ENCODE peak calls at places on chromosomes 6 and 20, in five cellular contexts. One of them, this sample, is unnamed.

GRCh38 chr6:159079367-159079766 is 34.6 kb upstream of the TAGAP start:
- DNase-seq in GM12865: no peak
- DNase-seq in neural progenitor cell: no peak
- DNase-seq in SK-N-SH: no peak
- DNase-seq in esophagus squamous epithelium: no peak
- DNase-seq in this sample: no peak

GRCh38 chr6:149063443-149063842 is 254.1 kb upstream of the TAB2 start:
- DNase-seq in GM12865: no peak
- DNase-seq in neural progenitor cell: no peak
- DNase-seq in SK-N-SH: no peak
- DNase-seq in esophagus squamous epithelium: no peak
- DNase-seq in this sample: no peak

GRCh38 chr6:166655251-166655650 is 28.2 kb upstream of the RPS6KA2 start:
- DNase-seq in GM12865: no peak
- DNase-seq in esophagus squamous epithelium: no peak
- DNase-seq in neural progenitor cell: no peak
- DNase-seq in SK-N-SH: no peak
- DNase-seq in this sample: no peak

GRCh38 chr6:107665386-107665785 is 158.7 kb downstream of the SCML4 start:
- DNase-seq in SK-N-SH: no peak
- DNase-seq in esophagus squamous epithelium: no peak
- DNase-seq in neural progenitor cell: no peak
- DNase-seq in GM12865: no peak
- DNase-seq in this sample: no peak

GRCh38 chr6:143607959-143608358 is 69.8 kb upstream of the PHACTR2 start:
- DNase-seq in esophagus squamous epithelium: no peak
- DNase-seq in GM12865: no peak
- DNase-seq in neural progenitor cell: peak; percentile 31
- DNase-seq in SK-N-SH: no peak
- DNase-seq in this sample: no peak

GRCh38 chr6:135054238-135054574 is 416 bp downstream of the HBS1L start:
- DNase-seq in esophagus squamous epithelium: no peak
- DNase-seq in neural progenitor cell: peak; percentile 6
- DNase-seq in GM12865: peak; percentile 45
- DNase-seq in SK-N-SH: no peak
- DNase-seq in this sample: no peak

GRCh38 chr6:168418151-168418551 is 22.8 kb upstream of the SMOC2 start:
- DNase-seq in neural progenitor cell: no peak
- DNase-seq in GM12865: no peak
- DNase-seq in SK-N-SH: no peak
- DNase-seq in esophagus squamous epithelium: no peak
- DNase-seq in this sample: no peak

GRCh38 chr6:163264662-163265035 is 149.9 kb upstream of the QKI start:
- DNase-seq in SK-N-SH: no peak
- DNase-seq in esophagus squamous epithelium: no peak
- DNase-seq in neural progenitor cell: no peak
- DNase-seq in GM12865: no peak
- DNase-seq in this sample: no peak

GRCh38 chr6:18488004-18488403 is 100.9 kb downstream of the RNF144B start:
- DNase-seq in SK-N-SH: no peak
- DNase-seq in GM12865: no peak
- DNase-seq in neural progenitor cell: no peak
- DNase-seq in esophagus squamous epithelium: no peak
- DNase-seq in this sample: no peak

GRCh38 chr6:11241793-11242201 is 9.3 kb upstream of the NEDD9 start:
- DNase-seq in esophagus squamous epithelium: no peak
- DNase-seq in neural progenitor cell: peak; percentile 90
- DNase-seq in SK-N-SH: no peak
- DNase-seq in GM12865: no peak
- DNase-seq in this sample: peak; percentile 56
- TF ChIP-seq CTCF in esophagus squamous epithelium: peak; percentile 74
- TF ChIP-seq CTCF in neural progenitor cell: peak; percentile 94
- TF ChIP-seq CTCF in SK-N-SH: no peak
- TF ChIP-seq CTCF in GM12865: no peak
- TF ChIP-seq CTCF in this sample: peak; percentile 83

GRCh38 chr20:25221592-25222460 is 26.1 kb upstream of the PYGB start:
- DNase-seq in GM12865: no peak
- DNase-seq in neural progenitor cell: no peak
- DNase-seq in SK-N-SH: no peak
- DNase-seq in esophagus squamous epithelium: no peak
- DNase-seq in this sample: no peak

GRCh38 chr20:25224941-25225340 is 22.9 kb upstream of the PYGB start:
- DNase-seq in GM12865: no peak
- DNase-seq in esophagus squamous epithelium: no peak
- DNase-seq in neural progenitor cell: no peak
- DNase-seq in SK-N-SH: no peak
- DNase-seq in this sample: no peak

GRCh38 chr20:25223765-25224720 is 23.8 kb upstream of the PYGB start:
- DNase-seq in GM12865: no peak
- DNase-seq in neural progenitor cell: no peak
- DNase-seq in SK-N-SH: no peak
- DNase-seq in esophagus squamous epithelium: no peak
- DNase-seq in this sample: no peak

GRCh38 chr20:25222461-25223178 is 25.3 kb upstream of the PYGB start:
- DNase-seq in SK-N-SH: no peak
- DNase-seq in esophagus squamous epithelium: no peak
- DNase-seq in GM12865: no peak
- DNase-seq in neural progenitor cell: no peak
- DNase-seq in this sample: no peak

GRCh38 chr20:25223179-25223661 is 24.7 kb upstream of the PYGB start:
- DNase-seq in neural progenitor cell: peak; percentile 57
- DNase-seq in esophagus squamous epithelium: no peak
- DNase-seq in GM12865: peak; percentile 32
- DNase-seq in SK-N-SH: no peak
- DNase-seq in this sample: no peak
- TF ChIP-seq CTCF in neural progenitor cell: no peak
- TF ChIP-seq CTCF in esophagus squamous epithelium: peak; percentile 46
- TF ChIP-seq CTCF in GM12865: no peak
- TF ChIP-seq CTCF in SK-N-SH: peak; percentile 42
- TF ChIP-seq CTCF in this sample: no peak

GRCh38 chr20:6606651-6607050 is 160.8 kb upstream of the BMP2 start:
- DNase-seq in GM12865: no peak
- DNase-seq in neural progenitor cell: no peak
- DNase-seq in SK-N-SH: no peak
- DNase-seq in esophagus squamous epithelium: no peak
- DNase-seq in this sample: no peak
- TF ChIP-seq CTCF in GM12865: no peak
- TF ChIP-seq CTCF in neural progenitor cell: no peak
- TF ChIP-seq CTCF in SK-N-SH: no peak
- TF ChIP-seq CTCF in esophagus squamous epithelium: no peak
- TF ChIP-seq CTCF in this sample: no peak

DNA sequence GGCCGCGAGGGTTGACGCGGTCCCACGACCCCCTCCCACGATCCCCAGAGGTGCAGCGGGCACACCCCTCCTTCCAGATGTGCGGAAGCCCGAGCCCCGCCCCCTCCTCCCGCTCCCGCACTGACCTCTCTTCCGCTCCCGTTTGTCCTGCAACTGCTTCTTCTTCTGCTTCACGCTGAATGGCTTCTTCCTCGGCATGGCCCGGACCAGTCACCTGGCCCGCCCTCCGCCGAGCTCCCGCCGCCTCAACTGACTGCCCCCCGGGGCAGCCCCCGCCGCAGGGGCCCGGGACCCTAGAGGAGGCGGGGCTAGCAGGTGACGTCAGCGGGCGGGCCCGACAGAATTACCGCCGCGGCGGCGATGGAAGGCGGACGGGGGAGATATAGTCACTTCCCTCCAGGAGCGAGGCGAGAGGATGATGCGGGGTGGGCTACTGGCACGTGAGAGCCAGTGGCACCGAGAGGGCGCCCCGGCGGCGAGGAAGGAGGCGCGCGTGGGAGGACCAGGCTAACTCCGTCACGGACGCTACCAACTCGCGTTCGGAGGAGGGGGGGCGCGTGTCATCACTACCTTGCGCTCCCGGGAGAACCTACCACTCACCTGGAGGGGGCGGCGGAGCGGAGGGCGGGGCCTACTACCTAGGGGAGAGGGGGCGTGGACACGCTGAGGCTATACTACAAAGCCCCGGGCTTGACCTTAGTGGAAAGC is at the start of gene GNL1:
- DNase-seq in SK-N-SH: peak; percentile 92
- DNase-seq in neural progenitor cell: peak; percentile 93
- DNase-seq in GM12865: peak; percentile 98
- DNase-seq in esophagus squamous epithelium: peak; percentile 91
- DNase-seq in this sample: peak; percentile 96
- TF ChIP-seq CTCF in SK-N-SH: no peak
- TF ChIP-seq CTCF in neural progenitor cell: peak; percentile 13
- TF ChIP-seq CTCF in GM12865: no peak
- TF ChIP-seq CTCF in esophagus squamous epithelium: no peak
- TF ChIP-seq CTCF in this sample: no peak

GRCh38 chr6:35402136-35402855 is 49.8 kb upstream of the FANCE start:
- DNase-seq in esophagus squamous epithelium: no peak
- DNase-seq in GM12865: peak; percentile 78
- DNase-seq in neural progenitor cell: peak; percentile 17
- DNase-seq in SK-N-SH: no peak
- DNase-seq in this sample: no peak
- TF ChIP-seq CTCF in esophagus squamous epithelium: no peak
- TF ChIP-seq CTCF in GM12865: peak; percentile 16
- TF ChIP-seq CTCF in neural progenitor cell: no peak
- TF ChIP-seq CTCF in SK-N-SH: no peak
- TF ChIP-seq CTCF in this sample: no peak

GRCh38 chr6:70210462-70210861 is 92.4 kb downstream of the COL9A1 start:
- DNase-seq in esophagus squamous epithelium: no peak
- DNase-seq in GM12865: no peak
- DNase-seq in SK-N-SH: peak; percentile 17
- DNase-seq in neural progenitor cell: no peak
- DNase-seq in this sample: no peak
- TF ChIP-seq CTCF in esophagus squamous epithelium: no peak
- TF ChIP-seq CTCF in GM12865: peak; percentile 3
- TF ChIP-seq CTCF in SK-N-SH: peak; percentile 38
- TF ChIP-seq CTCF in neural progenitor cell: peak; percentile 53
- TF ChIP-seq CTCF in this sample: peak; percentile 60

DNA sequence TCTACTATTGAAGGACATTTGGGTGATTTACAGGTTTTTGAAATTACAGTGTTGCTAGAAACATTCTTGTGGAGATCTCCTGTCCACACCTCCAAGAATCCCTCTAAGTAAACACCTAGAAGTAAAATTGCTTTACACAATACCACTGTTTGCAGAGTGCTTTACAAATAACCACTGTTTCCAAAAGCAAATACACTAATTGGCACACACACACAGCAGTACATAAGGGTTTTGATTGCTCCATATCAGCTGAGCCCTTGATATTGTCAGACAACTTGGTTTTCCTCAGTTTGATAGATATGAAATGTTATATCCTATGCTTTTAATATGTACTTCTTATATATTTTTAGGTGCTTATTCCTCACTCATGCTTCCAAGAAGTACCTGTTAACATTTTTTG is 6.3 kb downstream of the HMGN4 start:
- DNase-seq in esophagus squamous epithelium: no peak
- DNase-seq in neural progenitor cell: no peak
- DNase-seq in SK-N-SH: no peak
- DNase-seq in GM12865: no peak
- DNase-seq in this sample: no peak
- TF ChIP-seq CTCF in esophagus squamous epithelium: no peak
- TF ChIP-seq CTCF in neural progenitor cell: no peak
- TF ChIP-seq CTCF in SK-N-SH: no peak
- TF ChIP-seq CTCF in GM12865: no peak
- TF ChIP-seq CTCF in this sample: no peak

DNA sequence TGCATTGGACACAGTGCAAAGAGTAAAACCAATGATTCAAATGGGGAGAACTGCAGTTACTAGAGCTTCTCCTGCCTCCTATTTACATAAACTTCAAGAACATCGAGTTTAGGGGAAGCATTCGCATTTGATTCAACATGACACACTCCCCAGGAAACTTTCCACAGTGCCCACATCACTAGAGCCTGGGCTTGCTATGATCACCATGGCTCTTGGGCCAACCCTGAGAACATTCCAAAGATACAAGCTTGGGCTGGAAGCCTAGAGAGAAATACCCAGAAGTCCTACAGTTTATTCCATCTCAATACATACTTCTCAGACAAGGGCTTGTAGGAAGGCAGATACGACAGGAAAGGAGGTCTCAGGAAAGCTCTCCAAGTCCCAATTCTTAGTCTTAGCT is 337.9 kb downstream of the CD83 start:
- DNase-seq in neural progenitor cell: no peak
- DNase-seq in SK-N-SH: no peak
- DNase-seq in GM12865: no peak
- DNase-seq in esophagus squamous epithelium: no peak
- DNase-seq in this sample: no peak
- TF ChIP-seq CTCF in neural progenitor cell: no peak
- TF ChIP-seq CTCF in SK-N-SH: no peak
- TF ChIP-seq CTCF in GM12865: no peak
- TF ChIP-seq CTCF in esophagus squamous epithelium: no peak
- TF ChIP-seq CTCF in this sample: no peak

DNA sequence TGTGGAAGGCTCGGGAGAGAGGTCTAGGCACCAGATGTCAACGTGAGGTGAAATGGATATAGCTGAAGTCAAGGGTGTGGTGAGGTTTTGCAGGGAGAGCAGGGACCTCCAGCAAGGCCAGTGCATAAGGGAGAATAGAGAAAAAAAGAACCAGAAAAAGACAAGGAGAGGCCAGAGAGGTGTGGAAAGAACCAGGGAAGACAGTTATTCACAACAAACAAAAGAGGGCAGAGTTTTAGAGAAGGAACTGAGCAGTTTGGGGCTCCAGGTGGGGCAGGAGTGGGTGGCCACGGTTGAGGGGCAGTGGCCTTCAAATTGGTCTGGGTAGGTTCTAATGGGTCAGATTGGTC is 11.6 kb upstream of the NQO2 start:
- DNase-seq in GM12865: no peak
- DNase-seq in SK-N-SH: no peak
- DNase-seq in neural progenitor cell: no peak
- DNase-seq in esophagus squamous epithelium: no peak
- DNase-seq in this sample: no peak
- TF ChIP-seq CTCF in GM12865: no peak
- TF ChIP-seq CTCF in SK-N-SH: no peak
- TF ChIP-seq CTCF in neural progenitor cell: no peak
- TF ChIP-seq CTCF in esophagus squamous epithelium: no peak
- TF ChIP-seq CTCF in this sample: no peak

GRCh38 chr6:73388800-73389512 is 5.7 kb upstream of the DDX43 start:
- DNase-seq in GM12865: peak; percentile 74
- DNase-seq in neural progenitor cell: peak; percentile 79
- DNase-seq in esophagus squamous epithelium: no peak
- DNase-seq in SK-N-SH: peak; percentile 56
- DNase-seq in this sample: peak; percentile 37
- TF ChIP-seq CTCF in GM12865: peak; percentile 67
- TF ChIP-seq CTCF in neural progenitor cell: peak; percentile 75
- TF ChIP-seq CTCF in esophagus squamous epithelium: peak; percentile 39
- TF ChIP-seq CTCF in SK-N-SH: peak; percentile 71
- TF ChIP-seq CTCF in this sample: peak; percentile 58